ENCODE peak calls at places on chromosomes 2 and 18, in eight cellular contexts. D, Q, B, R, F, Z, A and N are unnamed samples. For H3K36me3, the result is how much of the 10 kb centered on the place peaks cover.

GRCh38 chr2:105407946-105408743 is 9.3 kb upstream of the FHL2 start:
- DNase-seq in D (no peak), Q (no peak), B (no peak), R (no peak), F (no peak), Z (no peak), A (no peak), N (no peak)

GRCh38 chr2:238027591-238028415 is 33.0 kb upstream of the SCLY start:
- DNase-seq in D (no peak), Q (peak), B (no peak), R (no peak), F (no peak), Z (no peak), A (no peak), N (no peak)

GRCh38 chr2:171811229-171811628 is 82.8 kb downstream of the SLC25A12 start:
- DNase-seq in D (no peak), Q (no peak), B (no peak), R (no peak), F (peak), Z (peak), A (peak), N (no peak)

GRCh38 chr2:174901075-174901474 is 104.1 kb downstream of the CHN1 start:
- DNase-seq in D (peak), Q (no peak), B (peak), R (peak), F (no peak), Z (no peak), A (peak), N (peak)

GRCh38 chr18:77148289-77148688 is 15.7 kb upstream of the MBP start:
- DNase-seq in D (no peak), Q (no peak), B (no peak), R (no peak), F (no peak), Z (no peak), A (no peak), N (no peak)

GRCh38 chr18:54117853-54118773 is 106.4 kb downstream of the MBD2 start:
- DNase-seq in D (no peak), Q (no peak), B (no peak), R (no peak), F (no peak), Z (no peak), A (no peak), N (no peak)

GRCh38 chr18:76621184-76621583 is 126.1 kb upstream of the ZNF516 start:
- DNase-seq in D (no peak), Q (no peak), B (no peak), R (no peak), F (no peak), Z (no peak), A (peak), N (no peak)

GRCh38 chr2:71530246-71530986 is 77.1 kb downstream of the DYSF start:
- DNase-seq in D (peak), Q (peak), B (no peak), R (no peak), F (peak), Z (peak), A (peak), N (peak)

GRCh38 chr2:146984014-146984413 is 860.8 kb upstream of the ACVR2A start:
- DNase-seq in D (peak), Q (no peak), B (no peak), R (no peak), F (no peak), Z (no peak), A (no peak), N (no peak)

GRCh38 chr2:161119483-161119882 is 40.7 kb upstream of the TANK start:
- DNase-seq in D (no peak), Q (no peak), B (no peak), R (no peak), F (no peak), Z (no peak), A (no peak), N (no peak)

GRCh38 chr2:96119389-96119751 is 3.0 kb upstream of the ADRA2B start:
- DNase-seq in D (no peak), Q (no peak), B (no peak), R (no peak), F (no peak), Z (no peak), A (no peak), N (no peak)

DNA sequence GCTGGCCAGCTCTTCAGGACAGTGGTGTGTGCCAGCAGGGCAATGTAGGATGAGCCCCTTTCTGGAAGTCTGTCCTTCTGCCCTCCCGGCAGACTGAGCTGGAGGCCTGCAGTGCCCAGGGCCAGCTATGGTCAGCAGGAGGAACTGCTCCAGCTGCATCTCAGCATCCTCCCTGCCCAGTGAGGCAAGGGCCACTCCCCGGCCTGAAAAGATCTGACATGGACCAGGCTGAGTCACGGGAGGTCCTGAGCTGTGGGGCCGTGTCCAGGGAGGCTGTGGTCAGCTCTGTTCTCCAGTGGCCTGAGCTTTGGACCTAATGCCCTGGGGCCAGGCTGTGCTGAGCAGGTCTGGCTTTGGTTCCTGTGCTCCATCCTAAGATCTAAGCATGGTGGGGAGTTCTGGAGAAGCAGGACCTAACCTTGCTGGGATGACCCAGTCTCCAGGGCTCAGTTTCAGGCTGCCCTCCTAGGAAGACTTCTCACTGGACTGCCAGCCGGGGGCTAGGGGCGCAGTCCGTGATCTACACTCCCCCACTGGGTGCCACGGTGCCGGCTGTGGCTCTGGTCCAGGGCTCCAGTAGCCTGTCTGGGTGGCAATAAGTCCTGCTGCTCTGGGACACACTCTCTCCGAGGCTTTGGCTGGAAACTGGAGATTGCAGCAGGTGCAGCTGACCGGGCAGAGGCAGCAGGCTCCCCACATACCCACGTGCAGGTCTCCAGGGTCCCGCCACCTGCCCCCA is 142.2 kb upstream of the GPC1 start:
- DNase-seq in D (no peak), Q (no peak), B (no peak), R (no peak), F (no peak), Z (no peak), A (no peak), N (no peak)
- H3K36me3 ChIP-seq in D (under half), Q (under half), B (under half), R (under half), F (under half), Z (under half), A (under half), N (under half)

GRCh38 chr2:191003405-191004309 is 10.3 kb downstream of the STAT1 start:
- DNase-seq in D (no peak), Q (no peak), B (no peak), R (no peak), F (no peak), Z (no peak), A (no peak), N (no peak)
- H3K36me3 ChIP-seq in D (half or more), Q (half or more), B (under half), R (half or more), F (half or more), Z (half or more), A (under half), N (half or more)

DNA sequence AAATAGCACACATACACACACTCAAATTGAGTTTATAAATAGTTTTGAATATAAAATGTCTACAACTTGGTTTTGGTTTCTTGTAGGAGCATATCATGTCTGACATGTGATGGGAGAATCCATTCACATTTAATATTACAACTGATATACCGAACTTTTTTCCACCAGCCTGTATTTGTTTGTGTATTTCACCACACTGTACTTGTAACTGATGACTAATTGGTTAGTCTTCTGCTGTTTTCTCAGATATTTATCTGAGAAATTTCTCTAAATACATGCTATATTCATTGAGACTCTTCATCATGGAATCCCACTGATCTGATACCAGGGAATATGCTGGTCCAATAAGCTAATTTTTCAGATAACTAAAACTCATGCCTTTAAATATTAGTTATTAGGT is 56.3 kb upstream of the UBXN4 start:
- DNase-seq in D (no peak), Q (no peak), B (no peak), R (no peak), F (no peak), Z (peak), A (no peak), N (no peak)
- H3K36me3 ChIP-seq in D (under half), Q (under half), B (under half), R (under half), F (half or more), Z (under half), A (under half), N (under half)

DNA sequence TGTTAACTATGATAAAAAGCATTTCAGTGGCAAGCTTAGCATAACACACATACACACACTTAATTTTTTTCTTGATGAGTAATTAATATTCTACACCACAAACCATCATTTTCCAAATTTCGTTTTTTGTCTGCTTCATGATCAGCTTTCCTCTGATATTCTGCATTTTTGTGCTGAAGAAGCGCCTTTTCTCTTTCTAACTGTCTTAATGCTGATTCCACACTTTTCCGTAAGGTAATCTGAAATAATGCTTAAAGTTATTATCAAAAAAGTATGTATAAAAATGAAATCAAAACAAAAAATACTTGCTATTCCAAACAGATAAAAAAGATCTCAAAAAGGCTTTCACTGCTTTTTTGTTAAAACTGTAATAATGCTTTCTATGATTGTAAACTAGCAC is 60.1 kb downstream of the SLC66A3 start:
- DNase-seq in D (no peak), Q (no peak), B (no peak), R (no peak), F (no peak), Z (no peak), A (no peak), N (no peak)
- H3K36me3 ChIP-seq in D (under half), Q (half or more), B (under half), R (under half), F (half or more), Z (under half), A (under half), N (half or more)

GRCh38 chr2:66389651-66390131 is 45.2 kb upstream of the MEIS1 start:
- DNase-seq in D (no peak), Q (no peak), B (no peak), R (no peak), F (no peak), Z (peak), A (peak), N (no peak)
- H3K36me3 ChIP-seq in D (under half), Q (under half), B (under half), R (under half), F (under half), Z (under half), A (under half), N (under half)

GRCh38 chr2:60513996-60514395 is 39.5 kb downstream of the BCL11A start:
- DNase-seq in D (no peak), Q (peak), B (no peak), R (no peak), F (no peak), Z (no peak), A (no peak), N (no peak)
- H3K36me3 ChIP-seq in D (under half), Q (under half), B (under half), R (under half), F (half or more), Z (under half), A (under half), N (under half)